ENCODE peak calls at places on chromosomes 16 and 17, in seven cellular contexts. One of them, this sample, is unnamed.

GRCh38 chr17:72730091-72730490 is 362.4 kb downstream of the SLC39A11 start:
- DNase-seq in thoracic aorta: no peak
- DNase-seq in ascending aorta: no peak
- DNase-seq in cardiac muscle cell: peak; percentile 74
- DNase-seq in fibroblast of lung: peak; percentile 77
- DNase-seq in adrenal gland: no peak
- DNase-seq in A549: no peak
- DNase-seq in this sample: no peak

GRCh38 chr17:68296217-68297140 is 5.2 kb downstream of the ARSG start:
- DNase-seq in ascending aorta: no peak
- DNase-seq in cardiac muscle cell: no peak
- DNase-seq in A549: no peak
- DNase-seq in fibroblast of lung: no peak
- DNase-seq in adrenal gland: no peak
- DNase-seq in thoracic aorta: no peak
- DNase-seq in this sample: no peak

GRCh38 chr16:57128787-57129389 is 36.5 kb downstream of the CPNE2 start:
- DNase-seq in cardiac muscle cell: no peak
- DNase-seq in ascending aorta: no peak
- DNase-seq in fibroblast of lung: no peak
- DNase-seq in adrenal gland: no peak
- DNase-seq in A549: no peak
- DNase-seq in thoracic aorta: no peak
- DNase-seq in this sample: no peak

GRCh38 chr17:7486181-7486580 is 2.0 kb downstream of the POLR2A start:
- DNase-seq in ascending aorta: no peak
- DNase-seq in fibroblast of lung: peak; percentile 61
- DNase-seq in A549: no peak
- DNase-seq in cardiac muscle cell: no peak
- DNase-seq in adrenal gland: no peak
- DNase-seq in thoracic aorta: no peak
- DNase-seq in this sample: no peak

GRCh38 chr17:43309505-43310329 is 75.9 kb upstream of the RNU2-1 start:
- DNase-seq in thoracic aorta: no peak
- DNase-seq in adrenal gland: no peak
- DNase-seq in fibroblast of lung: no peak
- DNase-seq in ascending aorta: no peak
- DNase-seq in A549: no peak
- DNase-seq in cardiac muscle cell: no peak
- DNase-seq in this sample: peak; percentile 3

GRCh38 chr16:66325977-66326376 is 40.5 kb upstream of the CDH5 start:
- DNase-seq in cardiac muscle cell: no peak
- DNase-seq in A549: no peak
- DNase-seq in fibroblast of lung: no peak
- DNase-seq in adrenal gland: no peak
- DNase-seq in ascending aorta: no peak
- DNase-seq in thoracic aorta: no peak
- DNase-seq in this sample: no peak

GRCh38 chr17:16286947-16287562 is 66.2 kb downstream of the CENPV start:
- DNase-seq in fibroblast of lung: no peak
- DNase-seq in adrenal gland: no peak
- DNase-seq in A549: no peak
- DNase-seq in thoracic aorta: no peak
- DNase-seq in ascending aorta: no peak
- DNase-seq in cardiac muscle cell: peak; percentile 73
- DNase-seq in this sample: peak; percentile 19

GRCh38 chr16:31876955-31877828 is 3.6 kb downstream of the ZNF267 start:
- DNase-seq in thoracic aorta: no peak
- DNase-seq in cardiac muscle cell: peak; percentile 83
- DNase-seq in ascending aorta: no peak
- DNase-seq in fibroblast of lung: peak; percentile 86
- DNase-seq in adrenal gland: peak; percentile 18
- DNase-seq in A549: no peak
- DNase-seq in this sample: no peak

GRCh38 chr17:79777166-79777843 is 643 bp upstream of the CBX2 start:
- DNase-seq in fibroblast of lung: peak; percentile 67
- DNase-seq in A549: peak; percentile 87
- DNase-seq in cardiac muscle cell: peak; percentile 67
- DNase-seq in ascending aorta: no peak
- DNase-seq in thoracic aorta: no peak
- DNase-seq in adrenal gland: peak; percentile 60
- DNase-seq in this sample: no peak

GRCh38 chr17:19647697-19648474 is 665 bp upstream of the ALDH3A2 start:
- DNase-seq in ascending aorta: peak; percentile 29
- DNase-seq in adrenal gland: peak; percentile 81
- DNase-seq in thoracic aorta: peak; percentile 42
- DNase-seq in A549: peak; percentile 63
- DNase-seq in cardiac muscle cell: peak; percentile 82
- DNase-seq in fibroblast of lung: peak; percentile 68
- DNase-seq in this sample: peak; percentile 42

GRCh38 chr17:81003711-81004335 is 12.2 kb downstream of the CHMP6 start:
- DNase-seq in ascending aorta: no peak
- DNase-seq in fibroblast of lung: no peak
- DNase-seq in thoracic aorta: no peak
- DNase-seq in cardiac muscle cell: no peak
- DNase-seq in adrenal gland: no peak
- DNase-seq in A549: no peak
- DNase-seq in this sample: no peak

GRCh38 chr17:65385071-65385470 is 176.4 kb downstream of the AXIN2 start:
- DNase-seq in A549: no peak
- DNase-seq in thoracic aorta: no peak
- DNase-seq in fibroblast of lung: no peak
- DNase-seq in adrenal gland: no peak
- DNase-seq in cardiac muscle cell: no peak
- DNase-seq in ascending aorta: no peak
- DNase-seq in this sample: no peak

GRCh38 chr16:13435873-13436474 is 484.0 kb upstream of the ERCC4 start:
- DNase-seq in ascending aorta: no peak
- DNase-seq in thoracic aorta: no peak
- DNase-seq in fibroblast of lung: no peak
- DNase-seq in cardiac muscle cell: no peak
- DNase-seq in adrenal gland: no peak
- DNase-seq in A549: no peak
- DNase-seq in this sample: no peak

GRCh38 chr16:10080031-10080772 is 102.0 kb downstream of the GRIN2A start:
- DNase-seq in cardiac muscle cell: peak; percentile 21
- DNase-seq in adrenal gland: peak; percentile 66
- DNase-seq in A549: no peak
- DNase-seq in ascending aorta: peak; percentile 16
- DNase-seq in fibroblast of lung: no peak
- DNase-seq in thoracic aorta: peak; percentile 17
- DNase-seq in this sample: no peak

GRCh38 chr16:17032332-17032731 is 438.4 kb downstream of the XYLT1 start:
- DNase-seq in thoracic aorta: no peak
- DNase-seq in A549: no peak
- DNase-seq in cardiac muscle cell: no peak
- DNase-seq in ascending aorta: no peak
- DNase-seq in fibroblast of lung: no peak
- DNase-seq in adrenal gland: no peak
- DNase-seq in this sample: no peak

GRCh38 chr17:49624896-49625295 is 49.2 kb downstream of the NXPH3 start:
- DNase-seq in ascending aorta: no peak
- DNase-seq in adrenal gland: peak; percentile 50
- DNase-seq in thoracic aorta: no peak
- DNase-seq in fibroblast of lung: peak; percentile 41
- DNase-seq in A549: no peak
- DNase-seq in cardiac muscle cell: peak; percentile 49
- DNase-seq in this sample: no peak

GRCh38 chr16:56421976-56422669 is 3.2 kb downstream of the AMFR start:
- DNase-seq in fibroblast of lung: no peak
- DNase-seq in A549: no peak
- DNase-seq in ascending aorta: no peak
- DNase-seq in thoracic aorta: no peak
- DNase-seq in cardiac muscle cell: no peak
- DNase-seq in adrenal gland: no peak
- DNase-seq in this sample: no peak

GRCh38 chr16:3220839-3221238 is 14.1 kb downstream of the ZNF200 start:
- DNase-seq in ascending aorta: no peak
- DNase-seq in A549: no peak
- DNase-seq in cardiac muscle cell: no peak
- DNase-seq in adrenal gland: no peak
- DNase-seq in fibroblast of lung: no peak
- DNase-seq in thoracic aorta: no peak
- DNase-seq in this sample: no peak
- H3K9me3 ChIP-seq in ascending aorta: peaks cover 44% of the 10 kb centered on the region
- H3K9me3 ChIP-seq in A549: peaks cover 84% of the 10 kb centered on the region
- H3K9me3 ChIP-seq in cardiac muscle cell: no peaks in the 10 kb centered on the region
- H3K9me3 ChIP-seq in adrenal gland: peaks cover 42% of the 10 kb centered on the region
- H3K9me3 ChIP-seq in fibroblast of lung: no peaks in the 10 kb centered on the region
- H3K9me3 ChIP-seq in thoracic aorta: peaks cover 52% of the 10 kb centered on the region
- H3K9me3 ChIP-seq in this sample: peaks cover 88% of the 10 kb centered on the region

GRCh38 chr17:35345926-35346771 is 27.3 kb downstream of the SLFN11 start:
- DNase-seq in thoracic aorta: peak; percentile 12
- DNase-seq in cardiac muscle cell: peak; percentile 81
- DNase-seq in fibroblast of lung: peak; percentile 65
- DNase-seq in adrenal gland: peak; percentile 65
- DNase-seq in A549: no peak
- DNase-seq in ascending aorta: no peak
- DNase-seq in this sample: peak; percentile 31

GRCh38 chr17:35345445-35345925 is 27.9 kb downstream of the SLFN11 start:
- DNase-seq in adrenal gland: no peak
- DNase-seq in ascending aorta: no peak
- DNase-seq in A549: no peak
- DNase-seq in thoracic aorta: no peak
- DNase-seq in cardiac muscle cell: peak; percentile 1
- DNase-seq in fibroblast of lung: no peak
- DNase-seq in this sample: no peak

GRCh38 chr17:35341465-35341992 is 31.9 kb downstream of the SLFN11 start:
- DNase-seq in adrenal gland: peak; percentile 17
- DNase-seq in thoracic aorta: no peak
- DNase-seq in ascending aorta: no peak
- DNase-seq in cardiac muscle cell: no peak
- DNase-seq in fibroblast of lung: no peak
- DNase-seq in A549: no peak
- DNase-seq in this sample: no peak

GRCh38 chr17:35344262-35344661 is 29.2 kb downstream of the SLFN11 start:
- DNase-seq in thoracic aorta: no peak
- DNase-seq in adrenal gland: no peak
- DNase-seq in A549: no peak
- DNase-seq in ascending aorta: no peak
- DNase-seq in cardiac muscle cell: no peak
- DNase-seq in fibroblast of lung: no peak
- DNase-seq in this sample: no peak

DNA sequence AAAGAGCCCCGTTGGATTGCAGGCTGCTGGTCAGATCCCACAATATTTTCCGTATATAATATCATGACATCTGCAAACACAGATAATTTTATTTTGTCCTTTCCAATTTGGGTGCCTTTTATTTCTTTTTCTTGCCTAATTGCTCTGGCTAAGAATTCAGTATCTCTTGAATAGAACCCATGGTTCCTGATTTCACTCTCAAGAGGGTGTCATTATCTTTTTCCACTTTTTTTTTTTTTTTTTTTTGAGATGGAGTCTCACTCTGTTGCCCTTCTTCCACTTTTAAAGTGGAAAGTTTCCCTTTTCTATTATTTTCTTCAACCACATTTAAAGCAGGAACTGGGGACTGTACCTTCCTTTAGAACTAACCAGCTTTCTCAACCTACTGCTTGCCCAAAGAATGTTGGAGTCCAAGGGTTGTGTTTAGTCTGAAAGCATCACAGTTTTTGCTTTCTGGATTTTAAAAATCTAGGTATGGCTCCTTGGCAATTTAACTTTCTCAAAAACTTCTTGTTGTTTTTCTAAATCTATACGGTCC is 31.1 kb downstream of the SLFN11 start:
- DNase-seq in cardiac muscle cell: no peak
- DNase-seq in ascending aorta: no peak
- DNase-seq in adrenal gland: no peak
- DNase-seq in A549: no peak
- DNase-seq in thoracic aorta: no peak
- DNase-seq in fibroblast of lung: no peak
- DNase-seq in this sample: no peak
- H3K9me3 ChIP-seq in cardiac muscle cell: no peaks in the 10 kb centered on the region
- H3K9me3 ChIP-seq in ascending aorta: peaks cover 5% of the 10 kb centered on the region
- H3K9me3 ChIP-seq in adrenal gland: no peaks in the 10 kb centered on the region
- H3K9me3 ChIP-seq in A549: peaks cover 23% of the 10 kb centered on the region
- H3K9me3 ChIP-seq in thoracic aorta: peaks cover 4% of the 10 kb centered on the region
- H3K9me3 ChIP-seq in fibroblast of lung: no peaks in the 10 kb centered on the region
- H3K9me3 ChIP-seq in this sample: no peaks in the 10 kb centered on the region

DNA sequence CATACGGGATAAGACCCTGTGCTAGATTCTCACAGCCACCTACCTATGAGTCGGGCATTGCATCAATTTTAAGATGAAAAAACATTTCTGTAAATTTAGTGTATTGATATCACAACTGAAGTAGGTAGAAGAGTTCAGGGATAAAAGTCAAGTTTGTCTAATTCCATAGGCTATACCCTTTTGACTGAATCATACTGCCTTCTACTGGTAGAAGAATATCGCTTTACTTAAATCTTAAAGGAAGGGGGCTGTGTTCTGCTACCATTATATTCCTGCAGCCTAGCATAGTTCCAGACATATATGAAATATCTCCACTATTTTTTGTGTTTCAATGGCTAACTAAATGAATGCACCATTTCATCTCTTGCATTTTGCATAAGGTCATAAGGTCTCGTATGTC is 1128.6 kb downstream of the CDH8 start:
- DNase-seq in adrenal gland: no peak
- DNase-seq in fibroblast of lung: no peak
- DNase-seq in ascending aorta: no peak
- DNase-seq in thoracic aorta: no peak
- DNase-seq in A549: no peak
- DNase-seq in cardiac muscle cell: no peak
- DNase-seq in this sample: no peak
- H3K9me3 ChIP-seq in adrenal gland: no peaks in the 10 kb centered on the region
- H3K9me3 ChIP-seq in fibroblast of lung: peaks cover 1% of the 10 kb centered on the region
- H3K9me3 ChIP-seq in ascending aorta: no peaks in the 10 kb centered on the region
- H3K9me3 ChIP-seq in thoracic aorta: no peaks in the 10 kb centered on the region
- H3K9me3 ChIP-seq in A549: no peaks in the 10 kb centered on the region
- H3K9me3 ChIP-seq in cardiac muscle cell: no peaks in the 10 kb centered on the region
- H3K9me3 ChIP-seq in this sample: no peaks in the 10 kb centered on the region

GRCh38 chr17:17384291-17384615 is 81.1 kb downstream of the NT5M start:
- DNase-seq in A549: no peak
- DNase-seq in fibroblast of lung: no peak
- DNase-seq in ascending aorta: no peak
- DNase-seq in adrenal gland: no peak
- DNase-seq in thoracic aorta: no peak
- DNase-seq in cardiac muscle cell: no peak
- DNase-seq in this sample: no peak
- H3K9me3 ChIP-seq in A549: no peaks in the 10 kb centered on the region
- H3K9me3 ChIP-seq in fibroblast of lung: no peaks in the 10 kb centered on the region
- H3K9me3 ChIP-seq in ascending aorta: no peaks in the 10 kb centered on the region
- H3K9me3 ChIP-seq in adrenal gland: no peaks in the 10 kb centered on the region
- H3K9me3 ChIP-seq in thoracic aorta: no peaks in the 10 kb centered on the region
- H3K9me3 ChIP-seq in cardiac muscle cell: no peaks in the 10 kb centered on the region
- H3K9me3 ChIP-seq in this sample: no peaks in the 10 kb centered on the region

DNA sequence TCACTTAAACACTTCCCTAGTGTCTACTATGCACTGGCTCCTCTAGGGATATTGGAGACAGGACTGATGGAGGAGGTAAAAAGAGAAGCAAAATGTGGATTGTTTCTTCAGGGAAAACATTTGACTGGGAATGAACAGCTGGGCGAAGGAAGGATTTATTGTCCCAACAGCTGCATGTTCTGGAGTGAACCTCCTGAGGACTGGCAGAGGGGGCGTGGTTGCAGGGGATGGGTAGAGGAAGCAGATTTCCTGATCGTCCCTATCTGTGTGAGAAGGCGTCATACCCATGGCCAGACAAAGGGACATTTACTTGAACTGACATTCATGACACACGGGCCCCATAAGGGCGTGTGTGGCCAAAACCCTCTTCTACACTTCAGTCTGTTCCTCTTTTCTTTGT is 321.5 kb downstream of the MAP2K4 start:
- DNase-seq in A549: no peak
- DNase-seq in fibroblast of lung: no peak
- DNase-seq in thoracic aorta: no peak
- DNase-seq in ascending aorta: no peak
- DNase-seq in adrenal gland: no peak
- DNase-seq in cardiac muscle cell: no peak
- DNase-seq in this sample: no peak
- H3K9me3 ChIP-seq in A549: no peaks in the 10 kb centered on the region
- H3K9me3 ChIP-seq in fibroblast of lung: no peaks in the 10 kb centered on the region
- H3K9me3 ChIP-seq in thoracic aorta: no peaks in the 10 kb centered on the region
- H3K9me3 ChIP-seq in ascending aorta: no peaks in the 10 kb centered on the region
- H3K9me3 ChIP-seq in adrenal gland: no peaks in the 10 kb centered on the region
- H3K9me3 ChIP-seq in cardiac muscle cell: no peaks in the 10 kb centered on the region
- H3K9me3 ChIP-seq in this sample: no peaks in the 10 kb centered on the region